ENCODE peak calls at places on chromosome 15, in seven cellular contexts. One of them, this sample, is unnamed.

GRCh38 chr15:101167791-101168462 is 83.9 kb downstream of the CHSY1 start:
- DNase-seq in glomerular endothelial cell: peak; percentile 92
- DNase-seq in activated gamma-delta T cell: no peak
- DNase-seq in mesendoderm: peak; percentile 87
- DNase-seq in PC-3: peak; percentile 93
- DNase-seq in colonic mucosa: peak; percentile 79
- DNase-seq in nephron progenitor cell: no peak
- DNase-seq in this sample: peak; percentile 74

GRCh38 chr15:76566276-76566675 is 229.7 kb downstream of the ISL2 start:
- DNase-seq in glomerular endothelial cell: no peak
- DNase-seq in PC-3: peak; percentile 51
- DNase-seq in activated gamma-delta T cell: no peak
- DNase-seq in nephron progenitor cell: no peak
- DNase-seq in mesendoderm: no peak
- DNase-seq in colonic mucosa: no peak
- DNase-seq in this sample: no peak

GRCh38 chr15:91104111-91104510 is 4.1 kb downstream of the SV2B start:
- DNase-seq in mesendoderm: no peak
- DNase-seq in colonic mucosa: no peak
- DNase-seq in glomerular endothelial cell: no peak
- DNase-seq in activated gamma-delta T cell: no peak
- DNase-seq in nephron progenitor cell: no peak
- DNase-seq in PC-3: no peak
- DNase-seq in this sample: no peak

GRCh38 chr15:61479601-61480000 is 250.5 kb upstream of the RORA start:
- DNase-seq in colonic mucosa: no peak
- DNase-seq in mesendoderm: no peak
- DNase-seq in glomerular endothelial cell: no peak
- DNase-seq in activated gamma-delta T cell: no peak
- DNase-seq in nephron progenitor cell: no peak
- DNase-seq in PC-3: peak; percentile 58
- DNase-seq in this sample: no peak

GRCh38 chr15:101054991-101055390 is 135.8 kb downstream of the LRRK1 start:
- DNase-seq in activated gamma-delta T cell: no peak
- DNase-seq in glomerular endothelial cell: no peak
- DNase-seq in colonic mucosa: no peak
- DNase-seq in PC-3: no peak
- DNase-seq in mesendoderm: no peak
- DNase-seq in nephron progenitor cell: no peak
- DNase-seq in this sample: peak; percentile 19

GRCh38 chr15:69823223-69823907 is 274.4 kb downstream of the TLE3 start:
- DNase-seq in mesendoderm: peak; percentile 40
- DNase-seq in nephron progenitor cell: no peak
- DNase-seq in activated gamma-delta T cell: no peak
- DNase-seq in glomerular endothelial cell: no peak
- DNase-seq in PC-3: peak; percentile 40
- DNase-seq in colonic mucosa: no peak
- DNase-seq in this sample: no peak

GRCh38 chr15:100726426-100727190 is 124.2 kb downstream of the ASB7 start:
- DNase-seq in glomerular endothelial cell: no peak
- DNase-seq in activated gamma-delta T cell: no peak
- DNase-seq in colonic mucosa: peak; percentile 2
- DNase-seq in nephron progenitor cell: no peak
- DNase-seq in PC-3: no peak
- DNase-seq in mesendoderm: no peak
- DNase-seq in this sample: peak; percentile 74

GRCh38 chr15:55897560-55898336 is 95.7 kb downstream of the NEDD4 start:
- DNase-seq in activated gamma-delta T cell: no peak
- DNase-seq in colonic mucosa: peak; percentile 56
- DNase-seq in mesendoderm: peak; percentile 77
- DNase-seq in glomerular endothelial cell: no peak
- DNase-seq in nephron progenitor cell: peak; percentile 65
- DNase-seq in PC-3: peak; percentile 63
- DNase-seq in this sample: peak; percentile 74

GRCh38 chr15:33152502-33153109 is 41.9 kb downstream of the FMN1 start:
- DNase-seq in glomerular endothelial cell: no peak
- DNase-seq in colonic mucosa: no peak
- DNase-seq in activated gamma-delta T cell: no peak
- DNase-seq in PC-3: no peak
- DNase-seq in mesendoderm: no peak
- DNase-seq in nephron progenitor cell: no peak
- DNase-seq in this sample: peak; percentile 60

GRCh38 chr15:75349851-75350588 is 3.2 kb downstream of the NEIL1 start:
- DNase-seq in mesendoderm: no peak
- DNase-seq in glomerular endothelial cell: no peak
- DNase-seq in activated gamma-delta T cell: no peak
- DNase-seq in nephron progenitor cell: no peak
- DNase-seq in colonic mucosa: peak; percentile 34
- DNase-seq in PC-3: no peak
- DNase-seq in this sample: peak; percentile 47

GRCh38 chr15:67241132-67241855 is 13.2 kb downstream of the AAGAB start:
- DNase-seq in mesendoderm: peak; percentile 6
- DNase-seq in glomerular endothelial cell: no peak
- DNase-seq in activated gamma-delta T cell: no peak
- DNase-seq in nephron progenitor cell: no peak
- DNase-seq in colonic mucosa: no peak
- DNase-seq in PC-3: no peak
- DNase-seq in this sample: peak; percentile 56

GRCh38 chr15:49558924-49559323 is 61.7 kb downstream of the FAM227B start:
- DNase-seq in glomerular endothelial cell: no peak
- DNase-seq in colonic mucosa: no peak
- DNase-seq in PC-3: no peak
- DNase-seq in nephron progenitor cell: no peak
- DNase-seq in activated gamma-delta T cell: no peak
- DNase-seq in mesendoderm: no peak
- DNase-seq in this sample: no peak

GRCh38 chr15:101121511-101122090 is 130.2 kb downstream of the CHSY1 start:
- DNase-seq in nephron progenitor cell: peak; percentile 69
- DNase-seq in mesendoderm: peak; percentile 58
- DNase-seq in PC-3: peak; percentile 12
- DNase-seq in colonic mucosa: peak; percentile 58
- DNase-seq in activated gamma-delta T cell: no peak
- DNase-seq in glomerular endothelial cell: no peak
- DNase-seq in this sample: peak; percentile 92

GRCh38 chr15:77040673-77041072 is 30.2 kb downstream of the TSPAN3 start:
- DNase-seq in PC-3: no peak
- DNase-seq in activated gamma-delta T cell: no peak
- DNase-seq in mesendoderm: no peak
- DNase-seq in nephron progenitor cell: no peak
- DNase-seq in colonic mucosa: no peak
- DNase-seq in glomerular endothelial cell: no peak
- DNase-seq in this sample: no peak

GRCh38 chr15:74497584-74497983 is 36.6 kb upstream of the UBL7 start:
- DNase-seq in nephron progenitor cell: no peak
- DNase-seq in mesendoderm: no peak
- DNase-seq in glomerular endothelial cell: no peak
- DNase-seq in activated gamma-delta T cell: no peak
- DNase-seq in colonic mucosa: peak; percentile 21
- DNase-seq in PC-3: peak; percentile 96
- DNase-seq in this sample: no peak

GRCh38 chr15:73596214-73596613 is 37.0 kb downstream of the NPTN start:
- DNase-seq in PC-3: no peak
- DNase-seq in activated gamma-delta T cell: no peak
- DNase-seq in glomerular endothelial cell: no peak
- DNase-seq in colonic mucosa: no peak
- DNase-seq in mesendoderm: peak; percentile 42
- DNase-seq in nephron progenitor cell: no peak
- DNase-seq in this sample: no peak

GRCh38 chr15:34031987-34032760 is 6.8 kb downstream of the AVEN start:
- DNase-seq in nephron progenitor cell: no peak
- DNase-seq in PC-3: no peak
- DNase-seq in glomerular endothelial cell: no peak
- DNase-seq in colonic mucosa: no peak
- DNase-seq in mesendoderm: no peak
- DNase-seq in activated gamma-delta T cell: no peak
- DNase-seq in this sample: no peak

GRCh38 chr15:61834076-61834697 is 226.1 kb downstream of the VPS13C start:
- DNase-seq in activated gamma-delta T cell: peak; percentile 26
- DNase-seq in glomerular endothelial cell: no peak
- DNase-seq in colonic mucosa: peak; percentile 81
- DNase-seq in PC-3: peak; percentile 83
- DNase-seq in nephron progenitor cell: peak; percentile 90
- DNase-seq in mesendoderm: peak; percentile 78
- DNase-seq in this sample: peak; percentile 86

GRCh38 chr15:63466378-63467192 is 37.8 kb upstream of the USP3 start:
- DNase-seq in nephron progenitor cell: peak; percentile 18
- DNase-seq in mesendoderm: peak; percentile 89
- DNase-seq in PC-3: peak; percentile 72
- DNase-seq in glomerular endothelial cell: peak; percentile 55
- DNase-seq in colonic mucosa: peak; percentile 79
- DNase-seq in activated gamma-delta T cell: no peak
- DNase-seq in this sample: no peak

GRCh38 chr15:88834211-88834812 is 31.1 kb downstream of the ACAN start:
- DNase-seq in colonic mucosa: peak; percentile 22
- DNase-seq in PC-3: peak; percentile 45
- DNase-seq in nephron progenitor cell: peak; percentile 62
- DNase-seq in glomerular endothelial cell: no peak
- DNase-seq in mesendoderm: peak; percentile 68
- DNase-seq in activated gamma-delta T cell: no peak
- DNase-seq in this sample: peak; percentile 75

GRCh38 chr15:72604794-72605193 is 49.7 kb upstream of the GOLGA6B start:
- DNase-seq in activated gamma-delta T cell: no peak
- DNase-seq in PC-3: no peak
- DNase-seq in mesendoderm: peak; percentile 73
- DNase-seq in colonic mucosa: no peak
- DNase-seq in nephron progenitor cell: peak; percentile 37
- DNase-seq in glomerular endothelial cell: no peak
- DNase-seq in this sample: peak; percentile 74

GRCh38 chr15:91803260-91803659 is 50.2 kb upstream of the SLCO3A1 start:
- DNase-seq in PC-3: no peak
- DNase-seq in activated gamma-delta T cell: no peak
- DNase-seq in mesendoderm: no peak
- DNase-seq in nephron progenitor cell: no peak
- DNase-seq in colonic mucosa: no peak
- DNase-seq in glomerular endothelial cell: no peak
- DNase-seq in this sample: no peak

GRCh38 chr15:57655087-57655486 is 51.4 kb upstream of the POLR2M start:
- DNase-seq in activated gamma-delta T cell: no peak
- DNase-seq in glomerular endothelial cell: no peak
- DNase-seq in colonic mucosa: no peak
- DNase-seq in PC-3: no peak
- DNase-seq in mesendoderm: no peak
- DNase-seq in nephron progenitor cell: no peak
- DNase-seq in this sample: no peak

GRCh38 chr15:72127724-72128322 is 9.6 kb downstream of the SENP8 start:
- DNase-seq in activated gamma-delta T cell: no peak
- DNase-seq in mesendoderm: no peak
- DNase-seq in PC-3: no peak
- DNase-seq in nephron progenitor cell: no peak
- DNase-seq in glomerular endothelial cell: no peak
- DNase-seq in colonic mucosa: no peak
- DNase-seq in this sample: no peak

GRCh38 chr15:80931191-80931590 is 58.4 kb downstream of the MESD start:
- DNase-seq in activated gamma-delta T cell: no peak
- DNase-seq in colonic mucosa: no peak
- DNase-seq in glomerular endothelial cell: no peak
- DNase-seq in mesendoderm: no peak
- DNase-seq in nephron progenitor cell: no peak
- DNase-seq in PC-3: peak; percentile 45
- DNase-seq in this sample: no peak

GRCh38 chr15:61131598-61131954 is 97.5 kb downstream of the RORA start:
- DNase-seq in nephron progenitor cell: no peak
- DNase-seq in glomerular endothelial cell: no peak
- DNase-seq in activated gamma-delta T cell: no peak
- DNase-seq in colonic mucosa: no peak
- DNase-seq in mesendoderm: no peak
- DNase-seq in PC-3: no peak
- DNase-seq in this sample: no peak

GRCh38 chr15:79117442-79118204 is 27.0 kb upstream of the RASGRF1 start:
- DNase-seq in colonic mucosa: no peak
- DNase-seq in mesendoderm: no peak
- DNase-seq in nephron progenitor cell: no peak
- DNase-seq in glomerular endothelial cell: no peak
- DNase-seq in PC-3: no peak
- DNase-seq in activated gamma-delta T cell: no peak
- DNase-seq in this sample: no peak

GRCh38 chr15:43070893-43071292 is 34.9 kb downstream of the UBR1 start:
- DNase-seq in nephron progenitor cell: no peak
- DNase-seq in colonic mucosa: no peak
- DNase-seq in mesendoderm: no peak
- DNase-seq in activated gamma-delta T cell: no peak
- DNase-seq in PC-3: no peak
- DNase-seq in glomerular endothelial cell: no peak
- DNase-seq in this sample: no peak

GRCh38 chr15:83837946-83838571 is 184.1 kb downstream of the ADAMTSL3 start:
- DNase-seq in glomerular endothelial cell: no peak
- DNase-seq in nephron progenitor cell: peak; percentile 60
- DNase-seq in PC-3: peak; percentile 67
- DNase-seq in activated gamma-delta T cell: no peak
- DNase-seq in colonic mucosa: no peak
- DNase-seq in mesendoderm: peak; percentile 67
- DNase-seq in this sample: peak; percentile 70

GRCh38 chr15:65642588-65642987 is 20.9 kb downstream of the SLC24A1 start:
- DNase-seq in activated gamma-delta T cell: no peak
- DNase-seq in colonic mucosa: peak; percentile 49
- DNase-seq in mesendoderm: no peak
- DNase-seq in glomerular endothelial cell: no peak
- DNase-seq in nephron progenitor cell: no peak
- DNase-seq in PC-3: no peak
- DNase-seq in this sample: no peak